ENCODE peak calls at places on chromosomes 5 and 9, in six cellular contexts. P is HL-60, M is fibroblast of pulmonary artery, N is occipital lobe, E is ovary, S is HTR-8/SVneo. J is an unnamed sample.

GRCh38 chr5:76517334-76517733 is 105.9 kb downstream of the F2RL2 start:
- DNase-seq in M (no peak), N (no peak), P (no peak), S (no peak), E (no peak), J (no peak)

GRCh38 chr9:21695874-21696341 is 106.5 kb upstream of the MTAP start:
- DNase-seq in N (no peak), P (no peak), S (no peak), E (no peak), M (no peak), J (no peak)

GRCh38 chr5:168301593-168302388 is 10.3 kb downstream of the WWC1 start:
- DNase-seq in E (no peak), P (no peak), S (peak; percentile 36), N (no peak), M (no peak), J (no peak)

GRCh38 chr5:113202904-113203716 is 226.5 kb downstream of the DCP2 start:
- DNase-seq in M (peak; percentile 69), P (no peak), S (no peak), E (no peak), N (no peak), J (no peak)

GRCh38 chr9:120366646-120367019 is 213.3 kb downstream of the CDK5RAP2 start:
- DNase-seq in M (peak; percentile 95), N (no peak), E (peak; percentile 45), P (no peak), S (peak; percentile 81), J (no peak)

GRCh38 chr5:61811052-61811451 is 479.0 kb downstream of the ZSWIM6 start:
- DNase-seq in P (no peak), S (no peak), E (no peak), N (no peak), M (no peak), J (no peak)

GRCh38 chr5:148584103-148584502 is 70.2 kb downstream of the HTR4 start:
- DNase-seq in N (no peak), S (no peak), M (no peak), P (no peak), E (no peak), J (no peak)

GRCh38 chr5:92222449-92222848 is 839.3 kb upstream of the ARRDC3 start:
- DNase-seq in P (no peak), N (no peak), S (no peak), M (no peak), E (no peak), J (no peak)

GRCh38 chr5:121949885-121950284 is 11.9 kb upstream of the SRFBP1 start:
- DNase-seq in N (no peak), P (no peak), M (peak; percentile 75), S (no peak), E (no peak), J (no peak)

GRCh38 chr9:6552738-6553121 is 92.8 kb downstream of the GLDC start:
- DNase-seq in S (no peak), M (peak; percentile 47), N (no peak), P (no peak), E (no peak), J (no peak)

GRCh38 chr5:138605254-138605972 is 30.2 kb upstream of the HSPA9 start:
- DNase-seq in E (no peak), M (peak; percentile 55), S (no peak), N (no peak), P (no peak), J (no peak)

GRCh38 chr5:116862632-116863455 is 288.2 kb upstream of the SEMA6A start:
- DNase-seq in E (no peak), S (no peak), N (no peak), M (no peak), P (no peak), J (no peak)

GRCh38 chr5:41503860-41504259 is 6.5 kb downstream of the PLCXD3 start:
- DNase-seq in N (no peak), E (no peak), M (no peak), S (no peak), P (no peak), J (no peak)

GRCh38 chr5:32030226-32030625 is 143.9 kb downstream of the GOLPH3 start:
- DNase-seq in N (no peak), E (no peak), P (no peak), S (no peak), M (no peak), J (no peak)

GRCh38 chr5:58064799-58065198 is 395.1 kb downstream of the PLK2 start:
- DNase-seq in S (no peak), P (no peak), E (no peak), M (no peak), N (no peak), J (no peak)

GRCh38 chr5:54785729-54786548 is 199.5 kb downstream of the ESM1 start:
- DNase-seq in P (peak; percentile 23), S (no peak), M (peak; percentile 36), N (no peak), E (no peak), J (peak; percentile 35)

GRCh38 chr9:87567566-87567965 is 69.9 kb downstream of the DAPK1 start:
- DNase-seq in S (no peak), N (no peak), P (no peak), M (peak; percentile 61), E (no peak), J (no peak)

GRCh38 chr9:129995409-129996160 is 47.4 kb downstream of the FNBP1 start:
- DNase-seq in P (peak; percentile 66), N (peak; percentile 5), S (no peak), M (peak; percentile 45), E (no peak), J (no peak)

GRCh38 chr9:125632321-125633115 is 74.5 kb downstream of the MAPKAP1 start:
- DNase-seq in N (no peak), E (no peak), P (peak; percentile 59), S (no peak), M (no peak), J (no peak)

GRCh38 chr5:168590666-168591065 is 11.5 kb upstream of the PANK3 start:
- DNase-seq in E (no peak), P (no peak), N (no peak), M (no peak), S (no peak), J (no peak)

GRCh38 chr5:82820958-82821880 is 256.0 kb downstream of the TMEM167A start:
- DNase-seq in N (no peak), P (no peak), M (no peak), E (no peak), S (no peak), J (no peak)

GRCh38 chr9:101026824-101027223 is 1.7 kb upstream of the PLPPR1 start:
- DNase-seq in P (no peak), M (no peak), N (no peak), E (no peak), S (no peak), J (no peak)

GRCh38 chr5:35160486-35161116 is 69.7 kb downstream of the PRLR start:
- DNase-seq in P (no peak), M (no peak), E (no peak), N (no peak), S (no peak), J (no peak)

GRCh38 chr9:133127340-133127981 is 6.4 kb upstream of the RALGDS start:
- DNase-seq in N (no peak), E (no peak), S (no peak), M (no peak), P (no peak), J (no peak)

GRCh38 chr9:127583605-127584053 is 28.4 kb upstream of the STXBP1 start:
- DNase-seq in N (no peak), P (no peak), S (no peak), M (peak; percentile 92), E (no peak), J (no peak)

GRCh38 chr9:102867488-102867887 is 127.6 kb upstream of the CYLC2 start:
- DNase-seq in E (no peak), P (no peak), M (peak; percentile 21), N (no peak), S (peak; percentile 12), J (no peak)

GRCh38 chr5:68932830-68933434 is 160.9 kb upstream of the SLC30A5 start:
- DNase-seq in M (no peak), N (no peak), S (no peak), P (no peak), E (no peak), J (no peak)

GRCh38 chr9:31715250-31715649 is 669.2 kb upstream of the ACO1 start:
- DNase-seq in M (peak; percentile 37), N (no peak), S (no peak), P (no peak), E (no peak), J (no peak)

GRCh38 chr9:122835313-122835731 is 6.9 kb upstream of the PDCL start:
- DNase-seq in M (no peak), P (no peak), N (no peak), S (peak; percentile 17), E (no peak), J (no peak)

GRCh38 chr9:68522954-68523353 is 17.7 kb downstream of the TMEM252 start:
- DNase-seq in P (no peak), N (no peak), M (no peak), E (no peak), S (no peak), J (no peak)

GRCh38 chr5:37615184-37615583 is 224.7 kb downstream of the GDNF start:
- DNase-seq in N (no peak), P (no peak), M (peak; percentile 94), S (peak; percentile 32), E (no peak), J (no peak)

J was measured in dorsolateral prefrontal cortex.